ENCODE peak calls at places on chromosomes 13 and 19, in eight cellular contexts. I is uterus, P is Panc1, B is fibroblast of lung, Q is suprapubic skin, V is aorta, G is cardiac muscle cell, X is Peyer's patch. K is an unnamed sample. For H3K36me3 and H3K4me1, the result is how much of the 10 kb centered on the place peaks cover.

GRCh38 chr13:44921931-44922758 is 67.1 kb downstream of the NUFIP1 start:
- DNase-seq in I (peak), P (peak), B (peak), Q (no peak), V (no peak), G (peak), X (no peak), K (no peak)

GRCh38 chr19:32020538-32020937 is 324.9 kb upstream of the ZNF507 start:
- DNase-seq in I (no peak), P (no peak), B (no peak), Q (no peak), V (no peak), G (no peak), X (no peak), K (no peak)

GRCh38 chr13:49669735-49670309 is 21.5 kb downstream of the EBPL start:
- DNase-seq in I (peak), P (peak), B (peak), Q (no peak), V (no peak), G (peak), X (peak), K (no peak)

GRCh38 chr13:50714886-50715285 is 128.6 kb downstream of the DLEU7 start:
- DNase-seq in I (no peak), P (no peak), B (no peak), Q (no peak), V (no peak), G (no peak), X (no peak), K (no peak)

GRCh38 chr13:63381078-63381859 is 1965.6 kb upstream of the PCDH20 start:
- DNase-seq in I (no peak), P (no peak), B (peak), Q (no peak), V (no peak), G (no peak), X (no peak), K (no peak)

GRCh38 chr19:40594657-40595077 is 6.5 kb upstream of the LTBP4 start:
- DNase-seq in I (no peak), P (no peak), B (peak), Q (no peak), V (no peak), G (no peak), X (no peak), K (no peak)

GRCh38 chr19:5336195-5336965 is 4.2 kb downstream of the PTPRS start:
- DNase-seq in I (no peak), P (no peak), B (no peak), Q (no peak), V (no peak), G (no peak), X (no peak), K (no peak)

GRCh38 chr19:19459707-19460251 is 54.3 kb downstream of the GATAD2A start:
- DNase-seq in I (no peak), P (peak), B (peak), Q (no peak), V (no peak), G (no peak), X (peak), K (peak)

GRCh38 chr13:43878897-43879322 is 630 bp downstream of the CCDC122 start:
- DNase-seq in I (peak), P (no peak), B (peak), Q (peak), V (peak), G (peak), X (peak), K (no peak)

GRCh38 chr19:46691948-46692347 is 25.0 kb downstream of the PRKD2 start:
- DNase-seq in I (no peak), P (no peak), B (no peak), Q (no peak), V (no peak), G (no peak), X (no peak), K (no peak)

GRCh38 chr19:43576479-43576878 is 878 bp downstream of the PINLYP start:
- DNase-seq in I (no peak), P (no peak), B (no peak), Q (no peak), V (no peak), G (no peak), X (no peak), K (no peak)

GRCh38 chr13:25570185-25570584 is 198.4 kb downstream of the ATP8A2 start:
- DNase-seq in I (no peak), P (no peak), B (no peak), Q (no peak), V (no peak), G (no peak), X (no peak), K (no peak)

GRCh38 chr13:72891423-72891822 is 109.5 kb downstream of the PIBF1 start:
- DNase-seq in I (no peak), P (no peak), B (no peak), Q (no peak), V (no peak), G (no peak), X (no peak), K (no peak)

GRCh38 chr19:44757057-44757734 is 8.7 kb downstream of the BCL3 start:
- DNase-seq in I (peak), P (no peak), B (peak), Q (no peak), V (peak), G (peak), X (no peak), K (no peak)

GRCh38 chr19:46931197-46931596 is 70.4 kb downstream of the ARHGAP35 start:
- DNase-seq in I (no peak), P (no peak), B (no peak), Q (no peak), V (no peak), G (no peak), X (no peak), K (no peak)

GRCh38 chr13:92224052-92224821 is 825.8 kb downstream of the GPC5 start:
- DNase-seq in I (no peak), P (no peak), B (peak), Q (no peak), V (no peak), G (no peak), X (no peak), K (no peak)

GRCh38 chr13:73934215-73934623 is 200.0 kb downstream of the KLF12 start:
- DNase-seq in I (no peak), P (no peak), B (peak), Q (no peak), V (no peak), G (no peak), X (no peak), K (no peak)

GRCh38 chr19:3369337-3370213 is 3.2 kb downstream of the NFIC start:
- DNase-seq in I (peak), P (no peak), B (peak), Q (no peak), V (peak), G (no peak), X (no peak), K (no peak)

GRCh38 chr13:44815507-44816074 is 173.7 kb downstream of the NUFIP1 start:
- DNase-seq in I (peak), P (no peak), B (peak), Q (no peak), V (no peak), G (peak), X (no peak), K (no peak)

GRCh38 chr13:111666377-111666776 is 345.9 kb downstream of the TEX29 start:
- DNase-seq in I (no peak), P (no peak), B (no peak), Q (no peak), V (no peak), G (no peak), X (no peak), K (no peak)

GRCh38 chr19:3784607-3785463 is 1.3 kb downstream of the MATK start:
- DNase-seq in I (no peak), P (no peak), B (no peak), Q (no peak), V (no peak), G (no peak), X (no peak), K (no peak)

GRCh38 chr19:40756502-40757110 is 5.6 kb downstream of the SNRPA start:
- DNase-seq in I (no peak), P (no peak), B (no peak), Q (no peak), V (no peak), G (no peak), X (no peak), K (no peak)

GRCh38 chr13:64912141-64912540 is 2318.0 kb downstream of the PCDH9 start:
- DNase-seq in I (no peak), P (no peak), B (peak), Q (no peak), V (no peak), G (no peak), X (no peak), K (no peak)

GRCh38 chr13:37403776-37404497 is 194.6 kb downstream of the POSTN start:
- DNase-seq in I (no peak), P (no peak), B (peak), Q (no peak), V (no peak), G (no peak), X (no peak), K (no peak)

GRCh38 chr13:45373116-45373606 is 32.2 kb upstream of the TPT1 start:
- DNase-seq in I (no peak), P (no peak), B (no peak), Q (no peak), V (no peak), G (no peak), X (peak), K (no peak)

GRCh38 chr19:2275588-2276428 is 6.2 kb downstream of the PEAK3 start:
- DNase-seq in I (no peak), P (no peak), B (no peak), Q (peak), V (peak), G (no peak), X (no peak), K (peak)

GRCh38 chr19:2274937-2275535 is 6.9 kb downstream of the PEAK3 start:
- DNase-seq in I (no peak), P (no peak), B (peak), Q (peak), V (peak), G (peak), X (peak), K (peak)

GRCh38 chr19:2274185-2274711 is 7.7 kb downstream of the PEAK3 start:
- DNase-seq in I (no peak), P (no peak), B (no peak), Q (peak), V (no peak), G (no peak), X (no peak), K (no peak)

GRCh38 chr19:2271516-2272103 is 10.4 kb downstream of the PEAK3 start:
- DNase-seq in I (peak), P (no peak), B (peak), Q (peak), V (no peak), G (no peak), X (no peak), K (no peak)

DNA sequence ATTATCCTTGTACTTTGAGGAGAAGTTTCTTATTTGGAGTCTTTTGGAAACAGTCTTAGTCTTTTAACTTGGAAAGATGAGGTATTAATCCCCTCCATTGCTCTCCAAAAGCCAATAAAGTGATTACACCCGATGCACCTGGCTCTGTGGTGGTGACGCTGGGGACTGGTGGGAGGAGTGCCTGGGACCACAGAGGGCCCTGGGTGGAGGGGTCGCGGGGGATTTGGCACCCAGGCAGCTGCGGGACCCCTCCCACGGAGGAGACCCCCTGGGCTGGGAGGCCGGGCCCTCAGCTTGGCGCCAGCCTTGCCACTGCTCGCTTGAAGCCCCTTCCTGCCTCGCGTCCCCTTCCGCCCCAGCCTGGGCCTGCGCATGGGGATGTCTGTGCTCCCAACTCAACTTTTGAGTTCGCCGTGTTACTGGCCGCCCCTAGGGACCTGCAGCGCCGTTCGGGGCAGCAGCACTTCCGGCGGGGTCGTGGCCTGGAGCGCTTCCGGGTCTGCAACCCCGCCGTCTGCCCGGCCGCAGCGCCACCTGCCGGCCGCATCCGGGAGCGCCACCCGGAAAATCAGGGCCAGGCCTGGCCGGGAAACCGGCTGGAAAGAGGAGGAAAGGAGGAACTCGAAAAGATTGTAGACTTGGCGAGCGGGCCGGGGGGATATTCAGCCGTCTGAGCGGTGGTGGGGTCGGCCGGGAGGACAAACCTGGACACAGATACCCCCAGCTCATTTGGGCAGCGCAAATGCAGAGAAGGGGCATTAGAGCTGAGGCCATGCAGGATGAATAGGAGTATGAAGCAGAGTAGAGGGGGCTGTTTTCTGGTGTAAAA is 8.4 kb downstream of the PEAK3 start:
- DNase-seq in I (peak), P (no peak), B (peak), Q (peak), V (peak), G (peak), X (peak), K (peak)
- H3K36me3 ChIP-seq in I (under half), P (under half), B (under half), Q (under half), V (under half), G (under half), X (under half), K (under half)

DNA sequence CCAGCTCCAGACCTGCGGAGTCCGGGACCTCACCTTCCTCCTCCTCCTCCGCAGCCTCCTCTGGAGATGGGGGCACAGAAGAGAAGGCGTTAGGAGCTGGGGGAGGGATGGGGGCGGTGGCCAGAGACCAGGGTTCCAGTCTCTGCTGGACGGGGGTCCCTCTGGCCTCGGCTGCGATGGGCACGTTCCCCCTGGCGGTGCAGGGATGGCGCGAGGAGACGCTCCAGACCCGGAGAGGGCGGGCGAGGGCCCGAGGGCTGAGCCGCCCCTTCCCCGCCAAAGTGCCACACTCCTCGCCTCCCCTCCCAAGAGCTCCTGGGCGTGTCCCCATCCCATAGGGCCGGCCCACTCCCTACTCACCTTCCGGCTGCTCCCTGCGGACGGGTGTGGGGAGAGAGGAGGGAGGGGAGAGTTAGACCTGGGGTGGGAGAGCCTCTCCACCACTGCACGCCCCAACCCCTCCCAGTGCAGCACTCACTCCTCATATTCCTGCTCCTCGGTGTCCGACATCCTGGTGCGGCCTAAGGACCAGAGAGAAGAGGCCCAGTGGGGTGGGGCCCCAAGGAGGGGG is 2.3 kb downstream of the TNNT1 start:
- DNase-seq in I (no peak), P (no peak), B (no peak), Q (no peak), V (no peak), G (peak), X (no peak), K (no peak)
- H3K4me1 ChIP-seq in I (under half), P (under half), B (under half), Q (under half), V (under half), G (under half), X (under half), K (under half)

DNA sequence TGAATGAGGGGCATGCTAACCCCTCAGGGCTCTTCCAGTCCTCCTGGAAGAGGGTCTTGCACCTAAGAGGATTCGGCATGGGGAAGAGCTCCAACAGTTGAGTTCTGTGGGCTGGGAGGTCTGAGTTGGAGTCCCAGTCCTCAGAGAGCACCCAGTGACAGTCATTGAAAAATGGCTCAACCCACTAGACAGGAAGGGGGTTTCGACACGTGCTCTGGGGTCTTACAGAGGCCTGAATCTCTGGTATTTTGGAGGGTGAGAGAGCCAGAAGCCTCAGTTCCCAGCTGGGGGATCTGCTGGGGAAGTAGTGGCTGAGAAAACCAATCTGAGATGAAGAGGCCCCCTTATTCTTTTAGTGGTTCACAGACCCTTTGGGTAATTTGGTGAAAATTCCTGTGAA is 9.0 kb downstream of the PTH2 start:
- DNase-seq in I (no peak), P (no peak), B (no peak), Q (no peak), V (no peak), G (no peak), X (no peak), K (no peak)
- H3K4me3 ChIP-seq in I (no peak), P (no peak), B (no peak), Q (no peak), V (no peak), G (no peak), X (no peak), K (no peak)

GRCh38 chr19:12783226-12783848 is 7.9 kb upstream of the JUNB start:
- DNase-seq in I (peak), P (no peak), B (no peak), Q (no peak), V (no peak), G (no peak), X (no peak), K (no peak)
- H3K36me3 ChIP-seq in I (under half), P (under half), B (under half), Q (under half), V (under half), G (under half), X (under half), K (under half)

DNA sequence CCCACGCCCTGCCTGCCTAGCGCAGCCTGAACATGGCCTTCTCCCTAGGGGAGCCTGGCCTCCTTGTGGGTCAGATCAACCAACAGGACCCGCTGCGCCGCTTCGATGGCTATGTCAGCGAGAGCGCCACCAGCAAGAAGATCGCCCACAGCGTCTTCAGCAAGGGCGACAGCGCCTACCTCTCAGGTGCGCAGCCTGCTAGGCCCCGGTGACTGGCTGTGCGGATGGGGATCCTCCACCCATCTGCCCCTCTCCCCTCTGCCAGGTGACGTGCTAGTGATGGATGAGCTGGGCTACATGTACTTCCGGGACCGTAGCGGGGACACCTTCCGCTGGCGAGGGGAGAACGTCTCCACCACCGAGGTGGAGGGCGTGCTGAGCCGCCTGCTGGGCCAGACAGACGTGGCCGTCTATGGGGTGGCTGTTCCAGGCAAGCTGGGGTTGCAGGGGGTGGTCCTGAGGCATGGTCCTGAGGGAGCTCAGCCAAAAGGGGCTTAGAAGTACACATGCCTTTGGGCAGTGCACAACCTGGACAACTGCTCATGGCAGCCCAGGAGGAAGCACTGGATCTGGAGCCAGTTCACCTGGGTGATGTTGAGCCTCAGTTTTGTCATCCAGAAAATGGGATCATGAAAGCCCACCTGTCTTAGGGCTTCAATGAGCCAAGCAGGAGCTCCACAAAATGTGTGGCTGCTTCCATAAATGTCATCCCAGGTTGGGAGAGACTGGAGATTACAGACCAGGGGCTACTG is 10.8 kb upstream of the PGLS start:
- DNase-seq in I (no peak), P (no peak), B (no peak), Q (no peak), V (no peak), G (no peak), X (no peak), K (no peak)
- H3K4me1 ChIP-seq in I (under half), P (under half), B (under half), Q (under half), V (under half), G (under half), X (under half), K (under half)

DNA sequence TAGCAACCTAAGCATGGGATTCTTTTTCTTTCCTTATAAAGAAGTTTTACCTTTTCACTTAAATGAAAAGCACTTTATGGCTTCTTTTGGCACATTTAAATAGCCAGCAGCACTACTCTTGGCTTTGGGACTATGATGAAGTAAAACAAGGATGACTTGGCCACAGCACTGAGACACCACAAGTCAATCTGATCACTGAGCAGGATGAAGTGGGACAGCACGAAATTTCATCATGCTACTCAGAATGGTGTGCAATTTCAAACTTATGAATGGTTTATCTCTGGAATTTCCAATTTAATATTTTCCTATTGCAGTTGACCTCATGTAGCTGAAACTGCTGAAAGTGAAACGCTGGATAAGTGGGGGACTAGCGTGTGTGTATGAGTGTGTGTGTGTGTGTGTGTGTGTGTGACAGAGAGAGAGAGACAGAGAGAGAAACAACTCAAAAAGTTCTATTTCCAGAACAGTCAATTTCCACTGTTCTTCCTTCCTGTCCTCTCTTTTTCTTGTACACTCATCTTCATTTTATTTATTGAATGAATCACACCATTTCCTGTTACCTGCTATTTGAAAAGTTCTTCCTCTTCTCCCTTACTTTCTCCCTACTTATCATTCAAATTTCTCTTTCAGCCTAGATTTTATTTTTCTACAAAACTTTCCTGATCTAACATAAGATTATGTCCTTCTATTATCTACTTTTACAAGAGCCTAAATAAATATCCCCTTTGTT is 414.2 kb upstream of the MIR17HG start:
- DNase-seq in I (no peak), P (no peak), B (no peak), Q (no peak), V (no peak), G (no peak), X (no peak), K (no peak)
- H3K4me3 ChIP-seq in I (no peak), P (no peak), B (no peak), Q (no peak), V (no peak), G (no peak), X (no peak), K (no peak)